ENCODE peak calls at places on chromosomes 11 and 22, in nine cellular contexts. V is heart left ventricle, U is left ventricle myocardium inferior, G is kidney, Y is adrenal gland, T is fibroblast of the aortic adventitia, O is tibial artery, M is breast epithelium, K is K562. P is an unnamed sample.

GRCh38 chr11:64447717-64448598 is 89.0 kb downstream of the RPS6KA4 start:
- DNase-seq in V (peak; percentile 36), U (peak; percentile 22), G (peak; percentile 83), Y (peak; percentile 36), T (peak; percentile 24), O (peak; percentile 89), M (peak; percentile 25), K (no peak), P (no peak)

GRCh38 chr22:17918840-17919239 is 105.5 kb downstream of the MICAL3 start:
- DNase-seq in V (no peak), U (no peak), G (no peak), Y (no peak), T (no peak), O (no peak), M (peak; percentile 57), K (no peak), P (no peak)

GRCh38 chr11:77403228-77403627 is 70.7 kb downstream of the PAK1 start:
- DNase-seq in V (no peak), U (no peak), G (no peak), Y (no peak), T (peak; percentile 67), O (no peak), M (no peak), K (no peak), P (no peak)

GRCh38 chr11:117839936-117840813 is 15.6 kb upstream of the FXYD2 start:
- DNase-seq in V (no peak), U (peak; percentile 5), G (peak; percentile 40), Y (no peak), T (no peak), O (peak; percentile 35), M (peak; percentile 17), K (no peak), P (no peak)

GRCh38 chr11:69309800-69310280 is 15.9 kb downstream of the MYEOV start:
- DNase-seq in V (no peak), U (no peak), G (no peak), Y (no peak), T (peak; percentile 53), O (peak; percentile 27), M (no peak), K (no peak), P (no peak)

GRCh38 chr11:46906596-46906995 is 11.8 kb downstream of the LRP4 start:
- DNase-seq in V (no peak), U (no peak), G (no peak), Y (no peak), T (peak; percentile 41), O (no peak), M (no peak), K (peak; percentile 38), P (peak; percentile 48)

GRCh38 chr11:71431271-71431670 is 16.9 kb downstream of the DHCR7 start:
- DNase-seq in V (no peak), U (no peak), G (no peak), Y (no peak), T (no peak), O (no peak), M (no peak), K (no peak), P (no peak)

GRCh38 chr11:70326365-70326803 is 55.9 kb downstream of the PPFIA1 start:
- DNase-seq in V (no peak), U (no peak), G (no peak), Y (no peak), T (peak; percentile 93), O (no peak), M (no peak), K (no peak), P (no peak)

GRCh38 chr11:1295591-1295990 is 13.8 kb downstream of the TOLLIP start:
- DNase-seq in V (peak; percentile 16), U (no peak), G (peak; percentile 61), Y (peak; percentile 8), T (no peak), O (no peak), M (no peak), K (no peak), P (no peak)

GRCh38 chr11:1295086-1295485 is 14.3 kb downstream of the TOLLIP start:
- DNase-seq in V (no peak), U (no peak), G (peak; percentile 67), Y (no peak), T (no peak), O (no peak), M (no peak), K (no peak), P (no peak)

GRCh38 chr11:1292018-1292643 is 17.3 kb downstream of the TOLLIP start:
- DNase-seq in V (no peak), U (no peak), G (peak; percentile 22), Y (no peak), T (no peak), O (no peak), M (no peak), K (no peak), P (no peak)

GRCh38 chr11:1292644-1293618 is 16.5 kb downstream of the TOLLIP start:
- DNase-seq in V (no peak), U (peak; percentile 11), G (peak; percentile 68), Y (peak; percentile 15), T (no peak), O (peak; percentile 57), M (no peak), K (no peak), P (no peak)

DNA sequence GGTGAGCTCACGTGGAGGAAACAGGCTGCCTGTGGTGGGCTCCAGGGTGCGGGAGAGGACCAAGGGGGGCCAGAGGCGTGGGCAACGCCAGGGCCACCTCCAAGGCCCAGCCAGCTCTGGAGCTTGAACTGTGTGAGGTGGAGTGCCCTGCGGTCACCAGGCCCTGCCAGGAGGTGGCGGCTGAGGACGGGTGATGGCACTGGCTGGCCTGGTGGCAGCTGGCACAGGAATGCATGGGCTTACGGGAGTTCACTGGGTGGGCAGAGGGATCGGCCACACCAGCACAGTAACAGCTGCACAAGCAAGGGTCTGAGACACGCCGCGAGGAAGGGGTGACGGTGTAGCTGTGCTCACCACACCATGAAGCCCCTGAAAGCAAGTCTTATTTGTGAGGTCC is 15.8 kb downstream of the TOLLIP start:
- DNase-seq in V (no peak), U (peak; percentile 9), G (peak; percentile 70), Y (peak; percentile 18), T (no peak), O (no peak), M (no peak), K (no peak), P (no peak)
- TF ChIP-seq CTCF in V (no peak), U (no peak), G (peak; percentile 29), Y (no peak), T (no peak), O (no peak), M (no peak), K (no peak), P (no peak)

GRCh38 chr11:129576652-129577051 is 201.0 kb downstream of the BARX2 start:
- DNase-seq in V (no peak), U (no peak), G (no peak), Y (no peak), T (no peak), O (no peak), M (no peak), K (no peak), P (no peak)

GRCh38 chr11:129580278-129580677 is 204.6 kb downstream of the BARX2 start:
- DNase-seq in V (no peak), U (no peak), G (no peak), Y (no peak), T (no peak), O (no peak), M (no peak), K (no peak), P (no peak)

GRCh38 chr11:129573161-129573560 is 197.5 kb downstream of the BARX2 start:
- DNase-seq in V (no peak), U (no peak), G (no peak), Y (no peak), T (no peak), O (no peak), M (no peak), K (no peak), P (no peak)

GRCh38 chr11:129574431-129574830 is 198.8 kb downstream of the BARX2 start:
- DNase-seq in V (no peak), U (no peak), G (no peak), Y (no peak), T (no peak), O (no peak), M (no peak), K (no peak), P (no peak)

DNA sequence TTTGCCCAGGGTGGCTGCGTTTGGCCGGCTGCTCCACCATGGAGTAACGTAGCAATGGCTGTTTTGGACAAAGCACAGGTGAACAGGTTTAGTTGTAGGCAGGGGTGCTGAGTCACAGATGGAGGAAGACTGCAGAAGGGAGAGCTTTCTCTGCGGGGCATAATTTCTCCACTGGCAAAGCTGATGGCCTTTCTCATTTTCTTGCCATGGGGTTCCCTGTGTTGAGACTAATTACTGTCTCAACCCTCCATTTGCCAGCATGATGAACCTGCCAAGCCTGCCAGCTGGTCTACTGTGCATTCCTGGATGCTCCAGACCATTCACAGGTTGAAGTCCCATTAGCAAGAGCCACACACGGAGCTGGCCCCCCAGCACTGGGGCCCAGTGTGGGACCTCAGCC is 202.3 kb downstream of the BARX2 start:
- DNase-seq in V (no peak), U (no peak), G (no peak), Y (no peak), T (no peak), O (no peak), M (no peak), K (no peak), P (no peak)
- TF ChIP-seq CTCF in V (no peak), U (no peak), G (no peak), Y (no peak), T (no peak), O (no peak), M (no peak), K (no peak), P (no peak)

DNA sequence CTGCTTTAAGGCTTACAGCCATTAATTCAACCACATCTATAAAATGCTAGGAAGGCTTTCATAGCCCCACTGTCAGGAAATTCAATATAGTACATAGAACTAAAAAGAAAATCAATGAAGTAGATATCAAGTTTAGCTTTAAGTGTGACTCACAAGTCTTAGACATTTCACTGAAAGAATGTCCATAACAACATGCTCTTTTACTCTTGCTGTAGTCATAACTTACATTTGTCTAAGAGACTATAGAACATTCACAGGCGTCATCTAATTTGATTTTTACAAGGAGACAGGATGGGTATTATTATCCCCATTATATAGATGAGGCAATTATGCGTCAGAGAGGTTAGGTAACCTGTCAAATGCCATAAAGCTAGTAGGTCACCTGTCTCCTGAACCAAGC is 37.0 kb downstream of the BDNF start:
- DNase-seq in V (no peak), U (no peak), G (no peak), Y (no peak), T (no peak), O (no peak), M (no peak), K (no peak), P (no peak)
- TF ChIP-seq CTCF in V (no peak), U (no peak), G (no peak), Y (no peak), T (no peak), O (no peak), M (no peak), K (no peak), P (no peak)

GRCh38 chr11:81007046-81007445 is 1566.2 kb upstream of the TENM4 start:
- DNase-seq in V (no peak), U (no peak), G (no peak), Y (no peak), T (peak; percentile 64), O (no peak), M (no peak), K (no peak), P (no peak)

GRCh38 chr11:81000334-81001100 is 1559.7 kb upstream of the TENM4 start:
- DNase-seq in V (no peak), U (no peak), G (no peak), Y (no peak), T (no peak), O (no peak), M (no peak), K (no peak), P (no peak)

GRCh38 chr11:81004576-81004975 is 1563.7 kb upstream of the TENM4 start:
- DNase-seq in V (no peak), U (no peak), G (no peak), Y (no peak), T (no peak), O (no peak), M (no peak), K (no peak), P (no peak)

GRCh38 chr11:81005595-81005994 is 1564.8 kb upstream of the TENM4 start:
- DNase-seq in V (no peak), U (no peak), G (no peak), Y (no peak), T (peak; percentile 84), O (no peak), M (no peak), K (no peak), P (no peak)

DNA sequence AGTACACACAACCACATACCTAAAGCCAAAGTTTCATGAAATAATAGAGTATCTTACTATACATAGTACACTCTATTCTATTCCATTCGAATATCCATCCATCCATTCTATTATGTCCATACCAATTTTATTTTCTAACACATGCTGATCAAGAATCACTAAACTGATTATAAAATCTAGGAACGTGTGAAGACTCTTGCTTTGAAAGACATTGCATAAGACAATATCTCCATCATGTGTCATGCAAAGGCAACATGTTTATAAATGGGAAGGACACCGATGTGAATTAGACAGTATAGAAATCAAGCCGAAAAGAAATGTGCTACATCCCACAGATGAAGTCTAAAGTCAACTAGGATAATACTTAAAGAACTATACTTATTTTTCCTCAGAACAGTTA is 1561.5 kb upstream of the TENM4 start:
- DNase-seq in V (no peak), U (no peak), G (no peak), Y (no peak), T (no peak), O (no peak), M (no peak), K (no peak), P (no peak)
- TF ChIP-seq CTCF in V (no peak), U (no peak), G (no peak), Y (no peak), T (no peak), O (no peak), M (no peak), K (no peak), P (no peak)